ENCODE peak calls at places on chromosome 20, in four cellular contexts. One of them, this sample, is unnamed. For H3K4me1 and H3K27me3, the result is how much of the 10 kb centered on the place peaks cover.

GRCh38 chr20:56637576-56637975 is 8.5 kb downstream of the TFAP2C start:
- DNase-seq in tibial artery: no peak
- DNase-seq in tibial nerve: no peak
- DNase-seq in left lung: no peak
- DNase-seq in this sample: peak

GRCh38 chr20:57066126-57066900 is 200.1 kb downstream of the BMP7 start:
- DNase-seq in left lung: no peak
- DNase-seq in tibial nerve: no peak
- DNase-seq in tibial artery: no peak
- DNase-seq in this sample: no peak

GRCh38 chr20:9912858-9913434 is 74.1 kb upstream of the PAK5 start:
- DNase-seq in tibial nerve: peak
- DNase-seq in left lung: no peak
- DNase-seq in tibial artery: peak
- DNase-seq in this sample: peak

GRCh38 chr20:48695738-48696137 is 132.1 kb downstream of the PREX1 start:
- DNase-seq in tibial nerve: no peak
- DNase-seq in tibial artery: no peak
- DNase-seq in left lung: no peak
- DNase-seq in this sample: no peak

GRCh38 chr20:44651507-44652373 is at the start of gene ADA:
- DNase-seq in tibial artery: peak
- DNase-seq in tibial nerve: peak
- DNase-seq in left lung: peak
- DNase-seq in this sample: peak

GRCh38 chr20:9156529-9157280 is 87.8 kb downstream of the PLCB4 start:
- DNase-seq in left lung: no peak
- DNase-seq in tibial artery: no peak
- DNase-seq in tibial nerve: no peak
- DNase-seq in this sample: no peak

GRCh38 chr20:288956-289692 is 1.4 kb downstream of the C20orf96 start:
- DNase-seq in tibial nerve: no peak
- DNase-seq in left lung: no peak
- DNase-seq in tibial artery: no peak
- DNase-seq in this sample: no peak

GRCh38 chr20:64057628-64058498 is 5.1 kb upstream of the TCEA2 start:
- DNase-seq in tibial nerve: peak
- DNase-seq in tibial artery: peak
- DNase-seq in left lung: peak
- DNase-seq in this sample: peak

GRCh38 chr20:49612127-49612738 is 44.3 kb upstream of the PTGIS start:
- DNase-seq in left lung: no peak
- DNase-seq in tibial artery: no peak
- DNase-seq in tibial nerve: peak
- DNase-seq in this sample: no peak

GRCh38 chr20:58073945-58074920 is 154.2 kb downstream of the ANKRD60 start:
- DNase-seq in tibial nerve: no peak
- DNase-seq in left lung: no peak
- DNase-seq in tibial artery: peak
- DNase-seq in this sample: no peak

GRCh38 chr20:54100563-54100962 is 30.2 kb upstream of the BCAS1 start:
- DNase-seq in left lung: no peak
- DNase-seq in tibial artery: no peak
- DNase-seq in tibial nerve: no peak
- DNase-seq in this sample: no peak

GRCh38 chr20:59305898-59306640 is 5.7 kb downstream of the EDN3 start:
- DNase-seq in tibial nerve: no peak
- DNase-seq in left lung: no peak
- DNase-seq in tibial artery: no peak
- DNase-seq in this sample: no peak

GRCh38 chr20:5797843-5798462 is 47.8 kb downstream of the SHLD1 start:
- DNase-seq in tibial nerve: no peak
- DNase-seq in tibial artery: no peak
- DNase-seq in left lung: no peak
- DNase-seq in this sample: no peak

GRCh38 chr20:11140359-11140758 is 466.6 kb upstream of the JAG1 start:
- DNase-seq in tibial artery: no peak
- DNase-seq in tibial nerve: no peak
- DNase-seq in left lung: no peak
- DNase-seq in this sample: no peak

GRCh38 chr20:50850721-50851286 is 55.9 kb downstream of the BCAS4 start:
- DNase-seq in left lung: no peak
- DNase-seq in tibial nerve: no peak
- DNase-seq in tibial artery: no peak
- DNase-seq in this sample: no peak

GRCh38 chr20:24405810-24406209 is 63.6 kb upstream of the SYNDIG1 start:
- DNase-seq in tibial nerve: no peak
- DNase-seq in tibial artery: no peak
- DNase-seq in left lung: no peak
- DNase-seq in this sample: no peak

GRCh38 chr20:52191132-52191435 is 495 bp downstream of the ZFP64 start:
- DNase-seq in tibial nerve: no peak
- DNase-seq in left lung: no peak
- DNase-seq in tibial artery: no peak
- DNase-seq in this sample: peak

GRCh38 chr20:59074456-59074855 is 31.9 kb upstream of the PRELID3B start:
- DNase-seq in tibial nerve: no peak
- DNase-seq in left lung: no peak
- DNase-seq in tibial artery: no peak
- DNase-seq in this sample: peak

GRCh38 chr20:41094656-41095055 is 42.7 kb upstream of the PLCG1 start:
- DNase-seq in tibial artery: no peak
- DNase-seq in left lung: no peak
- DNase-seq in tibial nerve: no peak
- DNase-seq in this sample: no peak

GRCh38 chr20:840858-841567 is 7.5 kb downstream of the FAM110A start:
- DNase-seq in tibial artery: no peak
- DNase-seq in tibial nerve: no peak
- DNase-seq in left lung: peak
- DNase-seq in this sample: no peak

GRCh38 chr20:64099880-64100565 is 7.3 kb downstream of the NPBWR2 start:
- DNase-seq in left lung: peak
- DNase-seq in tibial artery: no peak
- DNase-seq in tibial nerve: no peak
- DNase-seq in this sample: no peak

GRCh38 chr20:21342656-21343345 is 39.7 kb downstream of the XRN2 start:
- DNase-seq in left lung: no peak
- DNase-seq in tibial nerve: no peak
- DNase-seq in tibial artery: no peak
- DNase-seq in this sample: no peak

GRCh38 chr20:33273117-33273851 is 9.7 kb upstream of the BPIFB1 start:
- DNase-seq in tibial nerve: no peak
- DNase-seq in left lung: no peak
- DNase-seq in tibial artery: no peak
- DNase-seq in this sample: no peak

GRCh38 chr20:53977391-53977790 is 93.0 kb downstream of the BCAS1 start:
- DNase-seq in left lung: no peak
- DNase-seq in tibial nerve: no peak
- DNase-seq in tibial artery: no peak
- DNase-seq in this sample: no peak

GRCh38 chr20:25081730-25082497 is at the start of gene VSX1:
- DNase-seq in tibial nerve: no peak
- DNase-seq in left lung: peak
- DNase-seq in tibial artery: no peak
- DNase-seq in this sample: no peak

GRCh38 chr20:58980711-58981563 is at the start of gene NELFCD:
- DNase-seq in tibial nerve: peak
- DNase-seq in tibial artery: peak
- DNase-seq in left lung: peak
- DNase-seq in this sample: peak

GRCh38 chr20:59788196-59788735 is 145.2 kb downstream of the SYCP2 start:
- DNase-seq in tibial nerve: no peak
- DNase-seq in left lung: no peak
- DNase-seq in tibial artery: no peak
- DNase-seq in this sample: no peak

GRCh38 chr20:61372151-61373054 is 120.3 kb downstream of the CDH4 start:
- DNase-seq in left lung: no peak
- DNase-seq in tibial nerve: no peak
- DNase-seq in tibial artery: no peak
- DNase-seq in this sample: no peak

GRCh38 chr20:4406627-4407026 is 315.1 kb upstream of the PRND start:
- DNase-seq in tibial artery: no peak
- DNase-seq in left lung: no peak
- DNase-seq in tibial nerve: no peak
- DNase-seq in this sample: no peak

GRCh38 chr20:62910777-62911497 is 15.4 kb downstream of the DIDO1 start:
- DNase-seq in left lung: no peak
- DNase-seq in tibial nerve: no peak
- DNase-seq in tibial artery: no peak
- DNase-seq in this sample: no peak

GRCh38 chr20:62913043-62913630 is 13.2 kb downstream of the DIDO1 start:
- DNase-seq in tibial artery: no peak
- DNase-seq in left lung: no peak
- DNase-seq in tibial nerve: no peak
- DNase-seq in this sample: no peak

GRCh38 chr20:62910217-62910766 is 16.0 kb downstream of the DIDO1 start:
- DNase-seq in tibial artery: no peak
- DNase-seq in tibial nerve: no peak
- DNase-seq in left lung: no peak
- DNase-seq in this sample: no peak

GRCh38 chr20:62908971-62909791 is 17.1 kb downstream of the DIDO1 start:
- DNase-seq in left lung: no peak
- DNase-seq in tibial artery: no peak
- DNase-seq in tibial nerve: no peak
- DNase-seq in this sample: no peak

GRCh38 chr20:62911701-62912280 is 14.5 kb downstream of the DIDO1 start:
- DNase-seq in tibial nerve: no peak
- DNase-seq in tibial artery: no peak
- DNase-seq in left lung: no peak
- DNase-seq in this sample: no peak
- H3K4me3 ChIP-seq in tibial nerve: no peak
- H3K4me3 ChIP-seq in tibial artery: no peak
- H3K4me3 ChIP-seq in left lung: no peak
- H3K4me3 ChIP-seq in this sample: no peak

DNA sequence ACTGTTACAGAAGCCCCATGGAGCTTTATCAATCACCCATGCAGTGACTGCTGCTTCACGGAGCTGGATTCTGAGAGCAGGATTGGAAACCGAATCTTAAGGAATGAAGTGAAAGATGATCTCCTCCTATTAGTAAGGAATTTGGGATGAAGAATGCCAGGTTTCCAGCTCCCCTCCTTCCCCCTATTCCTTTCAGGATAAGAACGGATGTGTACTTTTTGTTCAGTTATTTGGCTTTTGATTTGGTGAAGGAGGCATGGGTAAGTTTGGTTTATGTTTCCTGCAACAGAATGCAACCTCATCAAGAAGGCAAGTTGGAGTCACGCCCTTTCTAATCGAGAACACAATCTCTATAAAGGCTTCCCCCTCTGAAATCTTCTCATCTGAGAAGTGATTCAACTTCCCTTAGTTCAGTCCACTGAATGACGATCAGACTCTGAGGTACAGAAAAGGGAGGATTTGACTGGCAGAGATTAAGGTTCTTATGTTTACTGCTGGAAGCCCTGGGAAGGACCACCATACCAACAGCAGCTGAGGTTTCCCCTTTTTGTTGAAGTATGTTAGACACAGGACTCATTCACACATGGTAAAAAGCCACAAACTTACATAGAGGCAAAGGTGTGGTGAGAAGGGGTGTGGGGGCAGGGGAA is 5.5 kb downstream of the ELMO2 start:
- DNase-seq in tibial nerve: no peak
- DNase-seq in tibial artery: no peak
- DNase-seq in left lung: no peak
- DNase-seq in this sample: no peak
- H3K4me1 ChIP-seq in tibial nerve: half or more
- H3K4me1 ChIP-seq in tibial artery: half or more
- H3K4me1 ChIP-seq in left lung: half or more
- H3K4me1 ChIP-seq in this sample: under half

GRCh38 chr20:34984756-34985261 is 29.1 kb downstream of the MYH7B start:
- DNase-seq in left lung: peak
- DNase-seq in tibial artery: no peak
- DNase-seq in tibial nerve: no peak
- DNase-seq in this sample: no peak

GRCh38 chr20:34983995-34984735 is 28.5 kb downstream of the MYH7B start:
- DNase-seq in tibial artery: no peak
- DNase-seq in tibial nerve: no peak
- DNase-seq in left lung: peak
- DNase-seq in this sample: peak

GRCh38 chr20:34985439-34986310 is 30.0 kb downstream of the MYH7B start:
- DNase-seq in tibial nerve: no peak
- DNase-seq in tibial artery: no peak
- DNase-seq in left lung: peak
- DNase-seq in this sample: no peak

GRCh38 chr20:34982270-34983088 is 26.8 kb downstream of the MYH7B start:
- DNase-seq in tibial nerve: no peak
- DNase-seq in left lung: peak
- DNase-seq in tibial artery: no peak
- DNase-seq in this sample: no peak

GRCh38 chr20:34983089-34983820 is 27.6 kb downstream of the MYH7B start:
- DNase-seq in tibial nerve: no peak
- DNase-seq in tibial artery: no peak
- DNase-seq in left lung: peak
- DNase-seq in this sample: no peak
- H3K27me3 ChIP-seq in tibial nerve: under half
- H3K27me3 ChIP-seq in tibial artery: half or more
- H3K27me3 ChIP-seq in left lung: under half
- H3K27me3 ChIP-seq in this sample: under half

GRCh38 chr20:36587388-36588136 is 14.2 kb downstream of the TGIF2 start:
- DNase-seq in left lung: no peak
- DNase-seq in tibial nerve: no peak
- DNase-seq in tibial artery: no peak
- DNase-seq in this sample: no peak

GRCh38 chr20:36584018-36584481 is 10.7 kb downstream of the TGIF2 start:
- DNase-seq in tibial artery: no peak
- DNase-seq in left lung: no peak
- DNase-seq in tibial nerve: no peak
- DNase-seq in this sample: no peak

GRCh38 chr20:36582322-36582721 is 8.9 kb downstream of the TGIF2 start:
- DNase-seq in tibial nerve: no peak
- DNase-seq in left lung: no peak
- DNase-seq in tibial artery: no peak
- DNase-seq in this sample: no peak

GRCh38 chr20:36582821-36583220 is 9.4 kb downstream of the TGIF2 start:
- DNase-seq in left lung: no peak
- DNase-seq in tibial artery: no peak
- DNase-seq in tibial nerve: no peak
- DNase-seq in this sample: no peak

DNA sequence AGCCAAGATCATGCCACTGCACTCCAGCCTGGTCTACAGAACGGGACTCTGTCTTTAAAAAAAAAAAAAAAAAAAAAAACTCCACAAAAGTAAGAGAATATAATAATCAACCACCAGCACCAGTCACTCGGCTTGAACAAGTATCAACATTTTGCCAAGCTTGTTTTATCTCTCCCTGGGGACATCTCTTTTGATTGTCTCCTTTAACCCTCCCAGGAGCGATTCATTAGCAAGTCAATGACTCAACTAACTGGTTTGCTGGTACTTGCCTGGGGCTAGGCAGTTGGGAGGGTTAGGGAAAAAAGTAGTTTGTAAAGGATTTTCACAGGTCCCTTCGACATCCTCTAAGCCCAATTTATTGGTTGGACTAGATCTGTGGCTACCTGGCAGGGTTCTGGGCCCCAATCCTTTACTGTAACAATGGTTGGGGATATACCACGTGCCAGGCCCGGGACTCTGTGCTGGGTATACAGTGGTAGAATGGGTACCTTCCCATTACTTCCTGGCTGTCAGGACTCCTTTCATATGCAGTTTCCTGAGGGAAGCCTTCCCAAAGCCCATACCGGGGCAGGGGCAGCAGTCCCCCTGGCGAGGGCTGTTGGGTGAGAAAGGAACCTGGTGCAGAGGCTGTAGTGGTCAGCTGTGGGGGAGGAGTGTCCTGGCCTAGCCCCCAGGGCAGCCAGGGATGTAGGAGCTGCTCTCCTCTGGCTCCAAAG is 12.2 kb downstream of the TGIF2 start:
- DNase-seq in left lung: no peak
- DNase-seq in tibial nerve: no peak
- DNase-seq in tibial artery: no peak
- DNase-seq in this sample: peak
- H3K4me3 ChIP-seq in left lung: no peak
- H3K4me3 ChIP-seq in tibial nerve: no peak
- H3K4me3 ChIP-seq in tibial artery: no peak
- H3K4me3 ChIP-seq in this sample: no peak